ENCODE peak calls at places on chromosomes 11 and 22, in five cellular contexts. One of them, this sample, is unnamed.
A peak's percentile ranks its signal among the peaks of the same experiment; 100 is the strongest.

GRCh38 chr11:128687321-128687720 is 6.6 kb upstream of the FLI1 start:
- DNase-seq in thyroid gland: peak; percentile 19
- DNase-seq in fibroblast of villous mesenchyme: peak; percentile 25
- DNase-seq in GM12878: no peak
- DNase-seq in BE2C: no peak
- DNase-seq in this sample: no peak

GRCh38 chr11:125621995-125622394 is 3.0 kb upstream of the CHEK1 start:
- DNase-seq in fibroblast of villous mesenchyme: peak; percentile 62
- DNase-seq in BE2C: no peak
- DNase-seq in GM12878: no peak
- DNase-seq in thyroid gland: no peak
- DNase-seq in this sample: no peak

GRCh38 chr11:2892215-2893020 is 6.8 kb upstream of the CDKN1C start:
- DNase-seq in fibroblast of villous mesenchyme: no peak
- DNase-seq in thyroid gland: peak; percentile 55
- DNase-seq in GM12878: no peak
- DNase-seq in BE2C: peak; percentile 67
- DNase-seq in this sample: peak; percentile 56

GRCh38 chr11:5204787-5205186 is 4.3 kb upstream of the OR51V1 start:
- DNase-seq in thyroid gland: no peak
- DNase-seq in BE2C: no peak
- DNase-seq in GM12878: no peak
- DNase-seq in fibroblast of villous mesenchyme: peak; percentile 81
- DNase-seq in this sample: no peak

GRCh38 chr11:50078001-50078400 is 45.3 kb downstream of the OR4C45 start:
- DNase-seq in GM12878: no peak
- DNase-seq in fibroblast of villous mesenchyme: no peak
- DNase-seq in thyroid gland: no peak
- DNase-seq in BE2C: no peak
- DNase-seq in this sample: no peak

GRCh38 chr22:36367479-36367878 is 20.3 kb downstream of the MYH9 start:
- DNase-seq in thyroid gland: peak; percentile 70
- DNase-seq in BE2C: no peak
- DNase-seq in fibroblast of villous mesenchyme: no peak
- DNase-seq in GM12878: no peak
- DNase-seq in this sample: no peak

GRCh38 chr11:74949748-74950127 is 672 bp downstream of the SPCS2 start:
- DNase-seq in fibroblast of villous mesenchyme: no peak
- DNase-seq in thyroid gland: peak; percentile 12
- DNase-seq in BE2C: no peak
- DNase-seq in GM12878: no peak
- DNase-seq in this sample: no peak

GRCh38 chr11:111388842-111389241 is 9.8 kb upstream of the POU2AF1 start:
- DNase-seq in fibroblast of villous mesenchyme: no peak
- DNase-seq in BE2C: no peak
- DNase-seq in thyroid gland: no peak
- DNase-seq in GM12878: no peak
- DNase-seq in this sample: no peak

GRCh38 chr11:118663929-118664328 is 15.5 kb downstream of the TREH start:
- DNase-seq in thyroid gland: no peak
- DNase-seq in GM12878: no peak
- DNase-seq in BE2C: no peak
- DNase-seq in fibroblast of villous mesenchyme: no peak
- DNase-seq in this sample: no peak

GRCh38 chr22:19122752-19123492 is 710 bp upstream of the DGCR2 start:
- DNase-seq in fibroblast of villous mesenchyme: peak; percentile 11
- DNase-seq in thyroid gland: peak; percentile 46
- DNase-seq in GM12878: no peak
- DNase-seq in BE2C: peak; percentile 33
- DNase-seq in this sample: no peak

GRCh38 chr11:47355283-47356128 is 3.0 kb upstream of the MYBPC3 start:
- DNase-seq in BE2C: peak; percentile 93
- DNase-seq in fibroblast of villous mesenchyme: peak; percentile 94
- DNase-seq in GM12878: no peak
- DNase-seq in thyroid gland: peak; percentile 98
- DNase-seq in this sample: no peak

GRCh38 chr11:60924110-60924905 is at the start of gene TMEM132A:
- DNase-seq in BE2C: peak; percentile 80
- DNase-seq in GM12878: no peak
- DNase-seq in thyroid gland: peak; percentile 62
- DNase-seq in fibroblast of villous mesenchyme: peak; percentile 64
- DNase-seq in this sample: peak; percentile 38

GRCh38 chr11:130947889-130948288 is 31.6 kb upstream of the SNX19 start:
- DNase-seq in GM12878: no peak
- DNase-seq in BE2C: no peak
- DNase-seq in fibroblast of villous mesenchyme: no peak
- DNase-seq in thyroid gland: no peak
- DNase-seq in this sample: no peak

GRCh38 chr11:70727899-70728620 is 329.7 kb downstream of the CTTN start:
- DNase-seq in thyroid gland: no peak
- DNase-seq in BE2C: no peak
- DNase-seq in fibroblast of villous mesenchyme: no peak
- DNase-seq in GM12878: no peak
- DNase-seq in this sample: no peak

GRCh38 chr11:67387074-67387473 is 4.7 kb upstream of the RAD9A start:
- DNase-seq in GM12878: no peak
- DNase-seq in BE2C: no peak
- DNase-seq in thyroid gland: no peak
- DNase-seq in fibroblast of villous mesenchyme: no peak
- DNase-seq in this sample: no peak

GRCh38 chr11:128458316-128458715 is 129.0 kb downstream of the ETS1 start:
- DNase-seq in BE2C: no peak
- DNase-seq in GM12878: no peak
- DNase-seq in thyroid gland: no peak
- DNase-seq in fibroblast of villous mesenchyme: peak; percentile 79
- DNase-seq in this sample: no peak

GRCh38 chr11:9590717-9591116 is 17.2 kb downstream of the WEE1 start:
- DNase-seq in BE2C: no peak
- DNase-seq in GM12878: no peak
- DNase-seq in fibroblast of villous mesenchyme: no peak
- DNase-seq in thyroid gland: no peak
- DNase-seq in this sample: no peak

GRCh38 chr22:30265851-30266444 is 703 bp downstream of the OSM start:
- DNase-seq in BE2C: no peak
- DNase-seq in thyroid gland: no peak
- DNase-seq in GM12878: no peak
- DNase-seq in fibroblast of villous mesenchyme: no peak
- DNase-seq in this sample: peak; percentile 89

GRCh38 chr22:44133161-44133560 is 47.6 kb upstream of the PARVG start:
- DNase-seq in BE2C: no peak
- DNase-seq in GM12878: no peak
- DNase-seq in thyroid gland: no peak
- DNase-seq in fibroblast of villous mesenchyme: peak; percentile 10
- DNase-seq in this sample: no peak

GRCh38 chr11:20289732-20290131 is 73.8 kb upstream of the HTATIP2 start:
- DNase-seq in thyroid gland: no peak
- DNase-seq in BE2C: no peak
- DNase-seq in fibroblast of villous mesenchyme: no peak
- DNase-seq in GM12878: no peak
- DNase-seq in this sample: no peak

GRCh38 chr22:37345863-37346514 is 63.7 kb downstream of the CYTH4 start:
- DNase-seq in fibroblast of villous mesenchyme: peak; percentile 97
- DNase-seq in thyroid gland: no peak
- DNase-seq in BE2C: no peak
- DNase-seq in GM12878: no peak
- DNase-seq in this sample: no peak

GRCh38 chr11:21975242-21975641 is 217.6 kb upstream of the ANO5 start:
- DNase-seq in GM12878: no peak
- DNase-seq in thyroid gland: no peak
- DNase-seq in BE2C: no peak
- DNase-seq in fibroblast of villous mesenchyme: no peak
- DNase-seq in this sample: no peak

GRCh38 chr11:86818466-86819282 is 18.3 kb downstream of the PRSS23 start:
- DNase-seq in thyroid gland: no peak
- DNase-seq in BE2C: no peak
- DNase-seq in fibroblast of villous mesenchyme: peak; percentile 88
- DNase-seq in GM12878: peak; percentile 7
- DNase-seq in this sample: no peak

GRCh38 chr22:20786048-20786447 is 12.1 kb downstream of the SERPIND1 start:
- DNase-seq in fibroblast of villous mesenchyme: no peak
- DNase-seq in BE2C: no peak
- DNase-seq in GM12878: no peak
- DNase-seq in thyroid gland: no peak
- DNase-seq in this sample: no peak

GRCh38 chr22:49749885-49750510 is 77.7 kb downstream of the BRD1 start:
- DNase-seq in fibroblast of villous mesenchyme: no peak
- DNase-seq in thyroid gland: no peak
- DNase-seq in GM12878: no peak
- DNase-seq in BE2C: no peak
- DNase-seq in this sample: no peak

GRCh38 chr11:120334894-120335462 is 1.2 kb upstream of the ARHGEF12 start:
- DNase-seq in GM12878: peak; percentile 69
- DNase-seq in fibroblast of villous mesenchyme: peak; percentile 94
- DNase-seq in BE2C: peak; percentile 70
- DNase-seq in thyroid gland: peak; percentile 63
- DNase-seq in this sample: peak; percentile 45

GRCh38 chr11:72430743-72431570 is 3.4 kb downstream of the CLPB start:
- DNase-seq in BE2C: peak; percentile 76
- DNase-seq in thyroid gland: peak; percentile 45
- DNase-seq in fibroblast of villous mesenchyme: peak; percentile 67
- DNase-seq in GM12878: no peak
- DNase-seq in this sample: no peak

GRCh38 chr22:43890901-43891331 is 897 bp downstream of the PNPLA5 start:
- DNase-seq in thyroid gland: no peak
- DNase-seq in GM12878: no peak
- DNase-seq in fibroblast of villous mesenchyme: no peak
- DNase-seq in BE2C: no peak
- DNase-seq in this sample: no peak

GRCh38 chr11:12087075-12087775 is 23.2 kb upstream of the MICAL2 start:
- DNase-seq in GM12878: no peak
- DNase-seq in BE2C: no peak
- DNase-seq in thyroid gland: peak; percentile 71
- DNase-seq in fibroblast of villous mesenchyme: peak; percentile 78
- DNase-seq in this sample: no peak

DNA sequence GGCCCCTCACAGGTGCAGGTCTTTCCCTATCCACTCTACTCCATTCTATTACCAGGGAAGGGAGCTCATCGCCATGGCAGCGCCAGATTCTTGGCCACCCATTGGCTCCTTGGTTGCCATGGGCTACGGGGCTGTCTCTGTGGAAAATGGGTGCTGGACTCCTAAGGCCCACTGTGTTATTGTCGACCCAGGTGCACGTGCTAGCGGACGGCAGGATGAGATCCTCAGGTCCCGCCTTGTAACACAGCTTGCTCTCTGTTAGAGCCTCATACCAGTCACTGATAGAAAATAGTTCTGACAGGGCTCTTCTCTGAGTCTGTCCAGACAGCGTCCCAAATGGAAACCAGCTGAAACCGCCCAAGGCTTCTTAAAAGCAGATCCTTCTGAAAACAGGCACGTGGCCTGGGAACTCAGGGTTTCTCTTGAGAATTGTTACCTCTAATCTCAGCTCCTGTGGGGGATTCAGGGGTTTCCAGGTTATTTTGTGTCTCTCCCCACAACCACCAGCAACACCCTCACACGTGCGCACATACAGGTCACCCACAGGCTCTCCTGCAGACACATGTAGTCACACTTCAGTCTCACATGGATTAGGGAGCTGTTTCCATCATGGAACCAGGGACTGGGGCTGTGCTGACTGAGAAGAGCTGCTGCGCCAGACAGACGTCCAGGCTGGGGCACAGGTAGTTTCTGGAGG is 1.5 kb downstream of the TUB start:
- DNase-seq in thyroid gland: no peak
- DNase-seq in fibroblast of villous mesenchyme: peak; percentile 58
- DNase-seq in BE2C: peak; percentile 72
- DNase-seq in GM12878: no peak
- DNase-seq in this sample: no peak
- H3K4me3 ChIP-seq in thyroid gland: peak overlapping the region; percentile 67
- H3K4me3 ChIP-seq in fibroblast of villous mesenchyme: no peak overlapping the region
- H3K4me3 ChIP-seq in BE2C: peak overlapping the region; percentile 76
- H3K4me3 ChIP-seq in GM12878: no peak overlapping the region
- H3K4me3 ChIP-seq in this sample: no peak overlapping the region

GRCh38 chr22:42258126-42258525 is 12.3 kb downstream of the TCF20 start:
- DNase-seq in fibroblast of villous mesenchyme: peak; percentile 3
- DNase-seq in GM12878: no peak
- DNase-seq in BE2C: no peak
- DNase-seq in thyroid gland: no peak
- DNase-seq in this sample: no peak
- TF ChIP-seq CTCF in fibroblast of villous mesenchyme: no peak
- TF ChIP-seq CTCF in GM12878: no peak
- TF ChIP-seq CTCF in BE2C: no peak
- TF ChIP-seq CTCF in thyroid gland: no peak
- TF ChIP-seq CTCF in this sample: no peak

GRCh38 chr11:10696797-10697620 is 3.5 kb upstream of the IRAG1 start:
- DNase-seq in thyroid gland: peak; percentile 69
- DNase-seq in fibroblast of villous mesenchyme: no peak
- DNase-seq in GM12878: no peak
- DNase-seq in BE2C: no peak
- DNase-seq in this sample: no peak

GRCh38 chr11:10692716-10693115 is 839 bp downstream of the IRAG1 start:
- DNase-seq in thyroid gland: no peak
- DNase-seq in BE2C: no peak
- DNase-seq in GM12878: no peak
- DNase-seq in fibroblast of villous mesenchyme: no peak
- DNase-seq in this sample: no peak

GRCh38 chr11:10694481-10695239 is 1.1 kb upstream of the IRAG1 start:
- DNase-seq in GM12878: no peak
- DNase-seq in BE2C: no peak
- DNase-seq in fibroblast of villous mesenchyme: peak; percentile 43
- DNase-seq in thyroid gland: no peak
- DNase-seq in this sample: no peak

GRCh38 chr11:10695821-10696220 is 2.3 kb upstream of the IRAG1 start:
- DNase-seq in GM12878: no peak
- DNase-seq in fibroblast of villous mesenchyme: peak; percentile 72
- DNase-seq in BE2C: no peak
- DNase-seq in thyroid gland: no peak
- DNase-seq in this sample: no peak

GRCh38 chr11:10693509-10694071 is at the start of gene IRAG1:
- DNase-seq in GM12878: no peak
- DNase-seq in BE2C: peak; percentile 46
- DNase-seq in thyroid gland: no peak
- DNase-seq in fibroblast of villous mesenchyme: peak; percentile 64
- DNase-seq in this sample: no peak
- H3K4me3 ChIP-seq in GM12878: no peak within 1 kb of the TSS
- H3K4me3 ChIP-seq in BE2C: peak within 1 kb of the TSS; percentile 10
- H3K4me3 ChIP-seq in thyroid gland: peak within 1 kb of the TSS; percentile 2
- H3K4me3 ChIP-seq in fibroblast of villous mesenchyme: peak within 1 kb of the TSS; percentile 47
- H3K4me3 ChIP-seq in this sample: no peak within 1 kb of the TSS

GRCh38 chr11:64592234-64592615 is 1.2 kb downstream of the SLC22A12 start:
- DNase-seq in thyroid gland: no peak
- DNase-seq in GM12878: no peak
- DNase-seq in BE2C: no peak
- DNase-seq in fibroblast of villous mesenchyme: no peak
- DNase-seq in this sample: no peak
- TF ChIP-seq CTCF in thyroid gland: no peak
- TF ChIP-seq CTCF in GM12878: no peak
- TF ChIP-seq CTCF in BE2C: no peak
- TF ChIP-seq CTCF in fibroblast of villous mesenchyme: no peak
- TF ChIP-seq CTCF in this sample: no peak

This sample was measured in GM06990.